ENCODE peak calls at places on chromosomes 16 and 17, in five cellular contexts. W is GM12878, P is HEK293T, D is K562, I is SK-N-SH. S is an unnamed sample.

GRCh38 chr17:70976447-70976846 is 807.1 kb downstream of the KCNJ2 start:
- DNase-seq in P (no peak), W (no peak), I (no peak), D (no peak), S (no peak)

GRCh38 chr16:86882586-86883280 is 304.4 kb downstream of the FOXL1 start:
- DNase-seq in P (no peak), D (no peak), I (no peak), W (no peak), S (no peak)

GRCh38 chr17:7982171-7982570 is 20.2 kb upstream of the GUCY2D start:
- DNase-seq in I (no peak), D (no peak), P (no peak), W (no peak), S (no peak)

GRCh38 chr17:50162466-50163254 is 3.1 kb upstream of the SGCA start:
- DNase-seq in P (no peak), D (no peak), W (no peak), I (no peak), S (no peak)

GRCh38 chr17:13477180-13477611 is 124.5 kb downstream of the HS3ST3A1 start:
- DNase-seq in P (no peak), I (no peak), W (no peak), D (no peak), S (no peak)

GRCh38 chr16:30063893-30064745 is 1.4 kb upstream of the ALDOA start:
- DNase-seq in W (peak; percentile 53), D (peak; percentile 73), P (peak; percentile 61), I (peak; percentile 76), S (peak; percentile 84)

GRCh38 chr17:82970818-82971610 is 108.4 kb upstream of the METRNL start:
- DNase-seq in P (no peak), D (no peak), W (no peak), I (no peak), S (no peak)

GRCh38 chr17:32840241-32840640 is 36.7 kb downstream of the MYO1D start:
- DNase-seq in I (peak; percentile 17), D (no peak), W (no peak), P (no peak), S (no peak)

GRCh38 chr17:22461460-22462145 is 769.3 kb downstream of the KCNJ18 start:
- DNase-seq in D (peak; percentile 7), I (no peak), W (no peak), P (no peak), S (no peak)

GRCh38 chr16:1356061-1356900 is 4.5 kb downstream of the GNPTG start:
- DNase-seq in I (no peak), D (no peak), P (no peak), W (no peak), S (no peak)

GRCh38 chr16:22092143-22092933 is at the start of gene VWA3A:
- DNase-seq in P (peak; percentile 50), W (no peak), I (no peak), D (no peak), S (no peak)

GRCh38 chr17:67624886-67625656 is 92.7 kb upstream of the NOL11 start:
- DNase-seq in W (no peak), D (no peak), I (no peak), P (no peak), S (no peak)

GRCh38 chr16:48816393-48816792 is 206.4 kb upstream of the N4BP1 start:
- DNase-seq in P (no peak), D (no peak), W (no peak), I (no peak), S (no peak)

GRCh38 chr17:41863074-41863843 is 2.0 kb downstream of the KLHL11 start:
- DNase-seq in D (no peak), I (no peak), P (no peak), W (no peak), S (no peak)

GRCh38 chr17:4610656-4611055 is 26.3 kb downstream of the SMTNL2 start:
- DNase-seq in D (no peak), W (no peak), I (no peak), P (no peak), S (no peak)

GRCh38 chr17:67427410-67427809 is 50.3 kb downstream of the PITPNC1 start:
- DNase-seq in W (no peak), D (no peak), I (no peak), P (no peak), S (no peak)

GRCh38 chr17:64147110-64148016 is 17.4 kb upstream of the ERN1 start:
- DNase-seq in I (peak; percentile 45), D (no peak), P (no peak), W (no peak), S (peak; percentile 85)

GRCh38 chr17:64024781-64025731 is 4.6 kb upstream of the ICAM2 start:
- DNase-seq in W (no peak), I (no peak), D (no peak), P (no peak), S (no peak)

GRCh38 chr17:78144736-78145641 is 1.2 kb upstream of the C17orf99 start:
- DNase-seq in P (no peak), I (no peak), W (no peak), D (no peak), S (no peak)

GRCh38 chr16:88382491-88383400 is at the start of gene ZNF469:
- DNase-seq in D (no peak), I (peak; percentile 89), W (no peak), P (peak; percentile 62), S (no peak)

GRCh38 chr17:12599185-12599920 is 66.3 kb upstream of the MYOCD start:
- DNase-seq in I (no peak), W (no peak), P (no peak), D (no peak), S (no peak)

GRCh38 chr16:59067207-59067606 is 333.1 kb upstream of the GOT2 start:
- DNase-seq in I (no peak), P (no peak), W (no peak), D (no peak), S (no peak)

GRCh38 chr16:9901-10665 is 43.3 kb downstream of the POLR3K start:
- DNase-seq in D (no peak), I (no peak), W (no peak), P (no peak), S (no peak)

GRCh38 chr17:78817123-78817522 is 23.5 kb downstream of the USP36 start:
- DNase-seq in P (no peak), W (no peak), I (no peak), D (no peak), S (no peak)

GRCh38 chr17:50517504-50518264 is 9.4 kb downstream of the MYCBPAP start:
- DNase-seq in D (peak; percentile 62), P (no peak), I (no peak), W (no peak), S (peak; percentile 62)

DNA sequence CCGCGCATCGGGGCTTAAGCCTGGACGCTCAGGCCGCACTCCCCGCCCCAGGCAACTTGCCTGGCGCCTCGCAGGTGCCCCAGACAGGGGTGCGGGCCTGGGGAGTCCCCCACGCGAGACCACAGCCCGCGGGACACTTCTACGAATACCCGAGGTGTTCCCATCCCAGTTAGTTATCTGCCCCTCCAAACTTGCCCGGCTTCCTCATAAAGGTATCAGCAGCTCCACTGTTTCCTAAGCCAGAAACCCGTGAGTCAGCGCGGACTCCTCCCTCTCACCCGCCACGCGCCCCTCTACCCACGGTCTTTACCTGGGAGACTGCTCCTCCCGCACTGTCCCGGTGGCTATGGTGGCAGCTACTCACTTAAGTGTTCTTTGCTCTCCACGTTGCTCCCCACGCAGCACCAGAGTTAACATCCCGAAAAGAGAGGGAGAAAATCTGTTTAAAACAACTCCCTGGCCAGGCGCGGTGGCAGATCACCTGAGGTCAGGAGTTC is 1.0 kb upstream of the CREBBP start:
- DNase-seq in I (no peak), W (no peak), D (peak; percentile 50), P (no peak), S (no peak)
- TF ChIP-seq FOXM1 in I (no peak), W (no peak), D (no peak), P (no peak), S (no peak)

GRCh38 chr16:84648595-84649510 is 542 bp downstream of the KLHL36 start:
- DNase-seq in W (no peak), P (peak; percentile 62), I (peak; percentile 79), D (peak; percentile 94), S (no peak)
- TF ChIP-seq FOXM1 in W (no peak), P (no peak), I (no peak), D (no peak), S (no peak)

DNA sequence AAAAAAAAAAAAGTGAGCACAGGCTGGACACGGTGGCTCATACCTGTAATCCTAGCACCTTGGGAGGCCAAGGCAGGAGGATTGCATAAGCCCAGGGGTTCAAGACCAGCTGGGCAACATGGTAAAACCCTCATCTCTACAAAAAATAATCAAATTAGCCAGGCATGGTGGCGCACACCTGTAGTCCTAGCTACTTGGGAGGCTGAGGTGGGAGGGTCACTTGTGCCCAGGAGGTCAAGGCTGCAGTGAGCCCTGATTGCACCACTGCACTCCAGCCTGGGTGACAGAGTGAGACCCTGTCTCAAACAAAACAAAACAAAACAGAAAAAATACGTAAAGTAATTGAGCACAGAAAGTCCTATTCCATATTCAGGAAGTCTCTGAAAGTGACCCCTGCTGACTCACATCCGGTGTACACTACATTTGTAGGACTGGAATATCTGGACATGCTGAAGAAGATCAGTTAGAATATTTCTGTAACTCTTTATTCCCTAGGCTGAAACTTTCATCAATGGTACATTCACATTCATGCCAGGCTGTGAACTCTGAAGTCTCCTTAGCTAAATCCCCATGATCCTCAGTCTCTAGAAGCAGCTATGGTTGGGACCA is 66.0 kb upstream of the HAS3 start:
- DNase-seq in W (no peak), D (no peak), P (no peak), I (no peak), S (peak; percentile 72)
- TF ChIP-seq FOXM1 in W (no peak), D (no peak), P (no peak), I (no peak), S (no peak)

DNA sequence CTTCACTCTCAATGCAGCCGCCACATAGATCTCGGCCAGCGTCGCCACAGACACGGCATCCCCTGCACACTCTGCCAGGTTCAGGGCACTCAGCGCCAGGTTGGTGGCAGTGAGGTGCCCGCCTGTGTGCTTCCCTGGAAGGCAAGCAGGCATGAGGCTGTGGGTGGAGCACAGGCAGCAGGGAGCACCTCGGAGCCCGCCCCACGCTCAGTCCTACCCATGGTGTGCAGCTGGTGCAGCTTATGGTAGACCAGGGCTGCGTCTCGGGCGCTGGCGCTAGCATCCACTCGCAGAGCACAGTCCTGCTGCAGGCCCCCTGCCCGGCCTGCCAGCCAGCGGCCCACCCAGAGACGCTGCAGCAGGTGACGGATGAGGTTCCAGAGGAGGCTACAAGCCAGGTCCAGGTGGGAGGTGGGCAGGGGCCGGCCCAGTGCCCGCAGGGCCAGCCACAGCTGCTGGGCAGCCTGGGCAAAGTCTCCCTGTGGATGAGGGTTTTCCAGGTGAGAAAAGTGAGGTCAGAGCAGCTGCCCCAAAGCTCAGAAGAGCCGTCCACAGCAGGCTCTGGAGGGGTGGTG is 20.5 kb downstream of the SREBF1 start:
- DNase-seq in I (no peak), P (no peak), W (no peak), D (no peak), S (no peak)
- TF ChIP-seq FOXM1 in I (no peak), P (no peak), W (no peak), D (no peak), S (no peak)

DNA sequence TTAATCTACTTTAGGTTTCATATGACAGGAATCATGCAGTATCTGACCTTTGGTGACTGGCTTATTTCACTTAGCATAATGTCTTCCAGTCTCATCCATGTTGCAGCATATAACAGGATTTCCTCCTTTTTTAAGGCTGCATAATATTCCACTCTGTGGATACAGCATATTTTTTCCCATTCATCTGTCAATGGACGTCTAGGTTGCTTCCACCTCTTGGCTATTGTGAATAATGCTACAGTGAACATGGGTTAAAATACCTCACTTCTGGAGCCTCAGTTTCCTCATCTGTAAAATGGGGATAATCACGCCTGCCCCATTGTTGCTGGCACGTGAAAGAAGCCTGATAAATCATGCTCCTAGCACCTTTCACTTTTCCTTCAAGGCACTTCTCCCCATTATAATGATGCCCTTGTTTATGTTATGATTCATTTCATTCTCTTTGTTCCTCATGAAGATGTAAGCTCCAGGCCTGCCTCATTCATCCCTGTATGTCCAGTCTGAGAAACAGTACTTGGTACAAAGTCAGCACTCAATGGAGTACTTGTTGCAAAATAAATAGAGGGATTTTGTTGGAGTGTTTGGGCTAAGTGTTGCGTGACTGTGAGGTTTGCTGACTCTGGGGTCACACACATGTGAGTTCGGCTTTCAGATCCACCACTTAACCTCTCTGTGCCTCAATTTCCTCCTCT is 59.6 kb downstream of the ABAT start:
- DNase-seq in W (no peak), D (no peak), P (no peak), I (no peak), S (no peak)
- TF ChIP-seq FOXM1 in W (no peak), D (no peak), P (no peak), I (no peak), S (no peak)